ENCODE peak calls at places on chromosomes 16 and 17, in four cellular contexts. One of them, this sample, is unnamed.

GRCh38 chr16:30092373-30093010 is 768 bp upstream of the TBX6 start:
- DNase-seq in sigmoid colon: peak; percentile 90
- DNase-seq in colonic mucosa: peak; percentile 83
- DNase-seq in Peyer's patch: peak; percentile 92
- DNase-seq in this sample: peak; percentile 91

GRCh38 chr17:36728030-36728991 is 126.9 kb downstream of the MRM1 start:
- DNase-seq in Peyer's patch: no peak
- DNase-seq in colonic mucosa: no peak
- DNase-seq in sigmoid colon: no peak
- DNase-seq in this sample: no peak

GRCh38 chr16:57341441-57342303 is 16.9 kb upstream of the CCL22 start:
- DNase-seq in colonic mucosa: peak; percentile 88
- DNase-seq in sigmoid colon: no peak
- DNase-seq in Peyer's patch: no peak
- DNase-seq in this sample: no peak

GRCh38 chr17:83014297-83014696 is 65.1 kb upstream of the METRNL start:
- DNase-seq in sigmoid colon: no peak
- DNase-seq in Peyer's patch: no peak
- DNase-seq in colonic mucosa: no peak
- DNase-seq in this sample: no peak

GRCh38 chr16:85168732-85169256 is 56.5 kb upstream of the CIBAR2 start:
- DNase-seq in Peyer's patch: peak; percentile 59
- DNase-seq in colonic mucosa: peak; percentile 62
- DNase-seq in sigmoid colon: peak; percentile 90
- DNase-seq in this sample: peak; percentile 83

GRCh38 chr16:83771306-83771942 is 36.4 kb upstream of the HSBP1 start:
- DNase-seq in Peyer's patch: no peak
- DNase-seq in sigmoid colon: no peak
- DNase-seq in colonic mucosa: no peak
- DNase-seq in this sample: peak; percentile 72

GRCh38 chr16:60142991-60143705 is 1409.0 kb upstream of the GOT2 start:
- DNase-seq in Peyer's patch: no peak
- DNase-seq in colonic mucosa: no peak
- DNase-seq in sigmoid colon: no peak
- DNase-seq in this sample: no peak

GRCh38 chr16:23466162-23466885 is 13.3 kb upstream of the COG7 start:
- DNase-seq in sigmoid colon: no peak
- DNase-seq in Peyer's patch: no peak
- DNase-seq in colonic mucosa: no peak
- DNase-seq in this sample: no peak

GRCh38 chr16:27253526-27253930 is 15.0 kb downstream of the NSMCE1 start:
- DNase-seq in Peyer's patch: peak; percentile 28
- DNase-seq in sigmoid colon: no peak
- DNase-seq in colonic mucosa: no peak
- DNase-seq in this sample: peak; percentile 22

GRCh38 chr16:27585200-27585599 is 35.3 kb downstream of the KATNIP start:
- DNase-seq in Peyer's patch: no peak
- DNase-seq in colonic mucosa: no peak
- DNase-seq in sigmoid colon: no peak
- DNase-seq in this sample: no peak

GRCh38 chr17:57889892-57890856 is 40.3 kb upstream of the MRPS23 start:
- DNase-seq in Peyer's patch: peak; percentile 60
- DNase-seq in sigmoid colon: peak; percentile 97
- DNase-seq in colonic mucosa: peak; percentile 65
- DNase-seq in this sample: peak; percentile 97

GRCh38 chr17:55285340-55286301 is 20.9 kb downstream of the HLF start:
- DNase-seq in colonic mucosa: peak; percentile 76
- DNase-seq in sigmoid colon: peak; percentile 100
- DNase-seq in Peyer's patch: peak; percentile 92
- DNase-seq in this sample: peak; percentile 97

GRCh38 chr16:49158029-49158642 is 123.5 kb downstream of the CBLN1 start:
- DNase-seq in sigmoid colon: no peak
- DNase-seq in Peyer's patch: no peak
- DNase-seq in colonic mucosa: peak; percentile 32
- DNase-seq in this sample: peak; percentile 24

GRCh38 chr17:45775576-45776011 is 8.5 kb upstream of the CRHR1 start:
- DNase-seq in colonic mucosa: no peak
- DNase-seq in sigmoid colon: peak; percentile 76
- DNase-seq in Peyer's patch: no peak
- DNase-seq in this sample: peak; percentile 80

GRCh38 chr17:77163001-77163400 is 22.2 kb downstream of the SEC14L1 start:
- DNase-seq in Peyer's patch: peak; percentile 58
- DNase-seq in sigmoid colon: no peak
- DNase-seq in colonic mucosa: peak; percentile 56
- DNase-seq in this sample: peak; percentile 64

GRCh38 chr16:8388684-8389083 is 201.6 kb downstream of the TMEM114 start:
- DNase-seq in sigmoid colon: no peak
- DNase-seq in Peyer's patch: no peak
- DNase-seq in colonic mucosa: no peak
- DNase-seq in this sample: no peak

GRCh38 chr16:69349508-69349907 is 2.1 kb downstream of the TMED6 start:
- DNase-seq in Peyer's patch: no peak
- DNase-seq in sigmoid colon: no peak
- DNase-seq in colonic mucosa: no peak
- DNase-seq in this sample: no peak

GRCh38 chr17:2056221-2057129 is 1.6 kb downstream of the HIC1 start:
- DNase-seq in colonic mucosa: no peak
- DNase-seq in Peyer's patch: peak; percentile 76
- DNase-seq in sigmoid colon: peak; percentile 75
- DNase-seq in this sample: no peak

GRCh38 chr16:4850211-4850610 is 2.9 kb downstream of the UBN1 start:
- DNase-seq in colonic mucosa: no peak
- DNase-seq in sigmoid colon: no peak
- DNase-seq in Peyer's patch: no peak
- DNase-seq in this sample: no peak

GRCh38 chr17:42879596-42879985 is 21.0 kb upstream of the G6PC1 start:
- DNase-seq in sigmoid colon: no peak
- DNase-seq in Peyer's patch: no peak
- DNase-seq in colonic mucosa: no peak
- DNase-seq in this sample: no peak

GRCh38 chr16:25194285-25194878 is 22.4 kb upstream of the AQP8 start:
- DNase-seq in Peyer's patch: no peak
- DNase-seq in sigmoid colon: no peak
- DNase-seq in colonic mucosa: no peak
- DNase-seq in this sample: no peak

GRCh38 chr17:62614142-62614541 is 13.3 kb upstream of the MRC2 start:
- DNase-seq in Peyer's patch: no peak
- DNase-seq in colonic mucosa: no peak
- DNase-seq in sigmoid colon: no peak
- DNase-seq in this sample: no peak

GRCh38 chr17:80720624-80721577 is 176.3 kb downstream of the RPTOR start:
- DNase-seq in Peyer's patch: peak; percentile 81
- DNase-seq in colonic mucosa: no peak
- DNase-seq in sigmoid colon: no peak
- DNase-seq in this sample: no peak

GRCh38 chr17:36910513-36910912 is 26.8 kb upstream of the LHX1 start:
- DNase-seq in Peyer's patch: no peak
- DNase-seq in colonic mucosa: no peak
- DNase-seq in sigmoid colon: no peak
- DNase-seq in this sample: no peak

GRCh38 chr16:87297918-87298631 is 19.1 kb downstream of the C16orf95 start:
- DNase-seq in Peyer's patch: peak; percentile 57
- DNase-seq in colonic mucosa: no peak
- DNase-seq in sigmoid colon: no peak
- DNase-seq in this sample: no peak

GRCh38 chr17:50640701-50641338 is 6.1 kb downstream of the ABCC3 start:
- DNase-seq in sigmoid colon: peak; percentile 75
- DNase-seq in Peyer's patch: peak; percentile 74
- DNase-seq in colonic mucosa: peak; percentile 43
- DNase-seq in this sample: peak; percentile 84
- H3K27ac ChIP-seq in sigmoid colon: no peak overlapping the region
- H3K27ac ChIP-seq in Peyer's patch: no peak overlapping the region
- H3K27ac ChIP-seq in colonic mucosa: no peak overlapping the region
- H3K27ac ChIP-seq in this sample: peak overlapping the region; percentile 49

DNA sequence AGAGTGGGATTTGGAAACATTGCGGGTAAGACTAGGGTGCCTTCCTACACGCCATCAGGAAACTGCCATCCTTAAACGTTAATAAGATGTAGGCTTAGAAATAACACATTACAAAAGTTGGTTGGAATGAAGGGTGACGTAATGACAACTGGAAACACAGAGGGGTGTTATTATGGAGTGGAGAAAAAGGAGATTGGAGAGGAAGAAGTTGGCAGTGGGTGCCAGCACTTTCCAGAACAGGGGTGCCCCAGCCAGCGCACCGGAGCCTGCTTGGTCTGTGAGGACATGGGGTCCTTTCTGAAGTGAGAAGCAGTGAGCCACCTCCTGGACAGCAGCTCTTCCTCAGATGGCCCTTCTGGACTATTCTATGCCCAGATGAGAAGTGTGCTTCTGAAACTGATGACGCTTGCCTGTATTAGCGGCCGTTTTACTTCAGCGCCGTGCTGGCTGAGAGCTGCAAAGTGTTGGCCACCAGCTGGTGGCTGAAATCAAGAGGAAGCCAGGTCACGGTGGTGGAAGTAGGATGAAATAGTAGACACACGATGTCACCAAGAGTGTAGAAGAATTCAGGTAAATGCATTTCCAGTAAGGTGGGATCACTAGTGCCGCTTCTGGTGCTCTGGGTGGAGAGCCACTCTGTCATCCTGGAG is 244.8 kb downstream of the NTN1 start:
- DNase-seq in Peyer's patch: no peak
- DNase-seq in sigmoid colon: no peak
- DNase-seq in colonic mucosa: no peak
- DNase-seq in this sample: no peak
- TF ChIP-seq CTCF in Peyer's patch: no peak
- TF ChIP-seq CTCF in sigmoid colon: no peak
- TF ChIP-seq CTCF in colonic mucosa: no peak
- TF ChIP-seq CTCF in this sample: no peak

GRCh38 chr17:40026816-40027613 is 11.8 kb downstream of the CSF3 start:
- DNase-seq in colonic mucosa: peak; percentile 89
- DNase-seq in Peyer's patch: peak; percentile 93
- DNase-seq in sigmoid colon: peak; percentile 94
- DNase-seq in this sample: peak; percentile 89
- H3K4me1 ChIP-seq in colonic mucosa: peaks cover 26% of the 10 kb centered on the region
- H3K4me1 ChIP-seq in Peyer's patch: no peaks in the 10 kb centered on the region
- H3K4me1 ChIP-seq in sigmoid colon: peaks cover 32% of the 10 kb centered on the region
- H3K4me1 ChIP-seq in this sample: peaks cover 9% of the 10 kb centered on the region

GRCh38 chr16:10824111-10824893 is 5.7 kb upstream of the TVP23A start:
- DNase-seq in colonic mucosa: no peak
- DNase-seq in sigmoid colon: no peak
- DNase-seq in Peyer's patch: no peak
- DNase-seq in this sample: peak; percentile 89
- H3K27ac ChIP-seq in colonic mucosa: no peak overlapping the region
- H3K27ac ChIP-seq in sigmoid colon: no peak overlapping the region
- H3K27ac ChIP-seq in Peyer's patch: no peak overlapping the region
- H3K27ac ChIP-seq in this sample: peak overlapping the region; percentile 53

DNA sequence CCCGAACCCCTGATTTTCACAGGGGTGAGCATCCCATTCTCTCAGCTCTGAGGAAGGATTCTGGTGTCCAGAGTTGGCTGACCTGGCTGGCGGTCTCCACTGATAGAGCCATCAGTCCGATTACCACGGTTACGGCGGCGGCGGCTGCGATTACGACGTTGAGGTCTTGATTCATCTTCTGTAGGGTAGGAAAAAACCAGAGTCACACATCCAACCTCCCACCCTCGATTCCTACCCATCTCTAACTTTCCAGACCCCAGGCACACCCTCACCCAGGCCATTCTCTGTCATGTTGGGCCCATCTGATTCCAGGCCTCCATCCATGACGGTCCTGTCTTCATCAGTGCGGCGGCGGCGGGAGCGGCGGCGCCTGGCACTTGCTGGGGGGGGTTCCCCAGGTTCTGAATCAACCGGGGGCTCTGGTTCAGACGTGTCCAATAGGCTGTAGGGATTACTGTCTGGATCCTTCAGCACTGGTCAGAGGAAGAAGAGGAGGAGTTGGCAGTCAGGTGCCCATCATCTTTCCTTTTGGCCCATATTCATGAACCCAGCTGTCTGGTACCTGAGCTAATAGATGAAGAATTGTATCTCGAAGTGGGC is 2.6 kb upstream of the SOX15 start:
- DNase-seq in Peyer's patch: no peak
- DNase-seq in colonic mucosa: no peak
- DNase-seq in sigmoid colon: no peak
- DNase-seq in this sample: no peak
- TF ChIP-seq CTCF in Peyer's patch: no peak
- TF ChIP-seq CTCF in colonic mucosa: no peak
- TF ChIP-seq CTCF in sigmoid colon: no peak
- TF ChIP-seq CTCF in this sample: no peak

DNA sequence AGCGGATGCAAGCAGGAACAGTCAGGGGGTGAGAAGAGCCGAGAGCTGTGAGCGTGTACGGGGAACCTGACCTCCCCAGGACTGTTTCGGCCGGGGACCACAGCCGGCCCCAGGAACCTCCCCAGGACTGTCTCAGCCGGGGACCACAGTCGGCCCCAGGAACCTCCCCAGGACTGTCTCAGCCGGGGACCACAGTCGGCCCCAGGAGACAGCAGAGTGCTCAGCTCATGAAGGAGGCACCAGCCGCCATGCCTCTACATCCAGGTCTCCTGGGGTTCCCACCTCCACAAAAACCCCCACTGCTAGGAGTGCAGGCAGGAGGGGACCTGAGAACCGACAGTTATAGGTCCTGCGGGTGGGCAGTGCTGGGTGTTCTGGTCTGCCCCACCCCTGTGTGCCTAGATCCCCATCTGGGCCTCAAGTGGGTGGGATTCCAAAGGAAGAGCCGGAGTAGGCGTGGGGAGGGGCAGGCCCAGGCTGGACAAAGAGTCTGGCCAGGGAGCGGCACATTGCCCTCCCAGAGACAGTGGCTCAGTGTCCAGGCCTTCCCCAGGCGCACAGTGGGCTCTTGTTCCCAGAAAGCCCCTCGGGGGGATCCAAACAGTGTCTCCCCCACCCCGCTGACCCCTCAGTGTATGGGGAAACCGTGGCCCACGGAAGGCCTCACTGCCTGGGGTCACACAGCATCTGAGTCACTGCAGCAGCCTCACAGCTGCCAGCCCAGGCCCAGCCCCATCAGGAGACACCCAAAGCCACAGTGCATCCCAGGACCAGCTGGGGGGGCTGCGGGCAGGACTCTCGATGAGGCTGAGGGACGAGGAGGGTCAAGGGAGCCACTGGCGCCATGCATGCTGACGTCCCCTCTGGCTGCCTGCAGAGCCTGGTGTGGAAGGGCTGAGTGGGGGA is 4.3 kb downstream of the RHBDF1 start:
- DNase-seq in colonic mucosa: no peak
- DNase-seq in sigmoid colon: peak; percentile 81
- DNase-seq in Peyer's patch: no peak
- DNase-seq in this sample: no peak
- H3K4me1 ChIP-seq in colonic mucosa: peaks cover 14% of the 10 kb centered on the region
- H3K4me1 ChIP-seq in sigmoid colon: peaks cover 51% of the 10 kb centered on the region
- H3K4me1 ChIP-seq in Peyer's patch: peaks cover 8% of the 10 kb centered on the region
- H3K4me1 ChIP-seq in this sample: peaks cover 11% of the 10 kb centered on the region

This sample was measured in adrenal gland.